ENCODE peak calls at places on chromosomes 3 and 15, in seven cellular contexts. One of them, this sample, is unnamed.

GRCh38 chr3:48989126-48989795 is 780 bp upstream of the P4HTM start:
- DNase-seq in brain microvascular endothelial cell: no peak
- DNase-seq in progenitor cell of endocrine pancreas: no peak
- DNase-seq in GM20000: no peak
- DNase-seq in heart left ventricle: no peak
- DNase-seq in HCT116: no peak
- DNase-seq in HFF-Myc: no peak
- DNase-seq in this sample: no peak

GRCh38 chr3:29465836-29466235 is 185.0 kb downstream of the RBMS3 start:
- DNase-seq in HCT116: no peak
- DNase-seq in progenitor cell of endocrine pancreas: no peak
- DNase-seq in brain microvascular endothelial cell: peak
- DNase-seq in heart left ventricle: no peak
- DNase-seq in HFF-Myc: no peak
- DNase-seq in GM20000: no peak
- DNase-seq in this sample: no peak

GRCh38 chr15:65355173-65355982 is 22.4 kb downstream of the IGDCC3 start:
- DNase-seq in HFF-Myc: no peak
- DNase-seq in GM20000: no peak
- DNase-seq in progenitor cell of endocrine pancreas: no peak
- DNase-seq in heart left ventricle: no peak
- DNase-seq in brain microvascular endothelial cell: no peak
- DNase-seq in HCT116: no peak
- DNase-seq in this sample: no peak

GRCh38 chr15:89244512-89244869 is 712 bp downstream of the FANCI start:
- DNase-seq in GM20000: no peak
- DNase-seq in brain microvascular endothelial cell: no peak
- DNase-seq in HCT116: no peak
- DNase-seq in progenitor cell of endocrine pancreas: no peak
- DNase-seq in HFF-Myc: no peak
- DNase-seq in heart left ventricle: no peak
- DNase-seq in this sample: no peak

GRCh38 chr3:61331937-61332590 is 80.8 kb upstream of the FHIT start:
- DNase-seq in GM20000: no peak
- DNase-seq in heart left ventricle: no peak
- DNase-seq in HFF-Myc: no peak
- DNase-seq in HCT116: no peak
- DNase-seq in brain microvascular endothelial cell: no peak
- DNase-seq in progenitor cell of endocrine pancreas: no peak
- DNase-seq in this sample: no peak

GRCh38 chr15:66751579-66751978 is 49.5 kb downstream of the SMAD6 start:
- DNase-seq in HCT116: peak
- DNase-seq in HFF-Myc: no peak
- DNase-seq in heart left ventricle: no peak
- DNase-seq in progenitor cell of endocrine pancreas: no peak
- DNase-seq in GM20000: no peak
- DNase-seq in brain microvascular endothelial cell: no peak
- DNase-seq in this sample: peak

GRCh38 chr3:193617628-193618027 is 24.6 kb downstream of the OPA1 start:
- DNase-seq in GM20000: no peak
- DNase-seq in progenitor cell of endocrine pancreas: no peak
- DNase-seq in heart left ventricle: no peak
- DNase-seq in brain microvascular endothelial cell: no peak
- DNase-seq in HFF-Myc: no peak
- DNase-seq in HCT116: no peak
- DNase-seq in this sample: no peak

GRCh38 chr3:152591448-152592003 is 243.4 kb upstream of the P2RY1 start:
- DNase-seq in progenitor cell of endocrine pancreas: no peak
- DNase-seq in HCT116: no peak
- DNase-seq in GM20000: no peak
- DNase-seq in brain microvascular endothelial cell: no peak
- DNase-seq in HFF-Myc: no peak
- DNase-seq in heart left ventricle: no peak
- DNase-seq in this sample: no peak

GRCh38 chr15:75727851-75728715 is 15.4 kb upstream of the CSPG4 start:
- DNase-seq in heart left ventricle: peak
- DNase-seq in HCT116: peak
- DNase-seq in progenitor cell of endocrine pancreas: no peak
- DNase-seq in GM20000: no peak
- DNase-seq in HFF-Myc: no peak
- DNase-seq in brain microvascular endothelial cell: no peak
- DNase-seq in this sample: peak

GRCh38 chr3:98969295-98969694 is 67.8 kb upstream of the DCBLD2 start:
- DNase-seq in heart left ventricle: no peak
- DNase-seq in HCT116: no peak
- DNase-seq in brain microvascular endothelial cell: no peak
- DNase-seq in HFF-Myc: no peak
- DNase-seq in progenitor cell of endocrine pancreas: no peak
- DNase-seq in GM20000: no peak
- DNase-seq in this sample: no peak

GRCh38 chr3:74287557-74287956 is 326.9 kb downstream of the CNTN3 start:
- DNase-seq in heart left ventricle: no peak
- DNase-seq in GM20000: no peak
- DNase-seq in HFF-Myc: no peak
- DNase-seq in progenitor cell of endocrine pancreas: no peak
- DNase-seq in HCT116: no peak
- DNase-seq in brain microvascular endothelial cell: no peak
- DNase-seq in this sample: no peak

GRCh38 chr15:37134699-37135131 is 34.4 kb upstream of the MEIS2 start:
- DNase-seq in GM20000: no peak
- DNase-seq in HCT116: peak
- DNase-seq in HFF-Myc: no peak
- DNase-seq in brain microvascular endothelial cell: peak
- DNase-seq in heart left ventricle: no peak
- DNase-seq in progenitor cell of endocrine pancreas: no peak
- DNase-seq in this sample: peak

GRCh38 chr3:72722930-72723726 is 125.1 kb downstream of the SHQ1 start:
- DNase-seq in progenitor cell of endocrine pancreas: no peak
- DNase-seq in heart left ventricle: no peak
- DNase-seq in HFF-Myc: no peak
- DNase-seq in GM20000: peak
- DNase-seq in HCT116: no peak
- DNase-seq in brain microvascular endothelial cell: peak
- DNase-seq in this sample: no peak

GRCh38 chr3:39166134-39166710 is 12.8 kb upstream of the CSRNP1 start:
- DNase-seq in HCT116: no peak
- DNase-seq in GM20000: no peak
- DNase-seq in progenitor cell of endocrine pancreas: no peak
- DNase-seq in heart left ventricle: no peak
- DNase-seq in HFF-Myc: peak
- DNase-seq in brain microvascular endothelial cell: peak
- DNase-seq in this sample: no peak

GRCh38 chr15:73051811-73052678 is at the start of gene NEO1:
- DNase-seq in HCT116: peak
- DNase-seq in brain microvascular endothelial cell: peak
- DNase-seq in heart left ventricle: peak
- DNase-seq in GM20000: peak
- DNase-seq in HFF-Myc: no peak
- DNase-seq in progenitor cell of endocrine pancreas: peak
- DNase-seq in this sample: peak

GRCh38 chr3:43248194-43248593 is 38.1 kb upstream of the SNRK start:
- DNase-seq in heart left ventricle: no peak
- DNase-seq in HCT116: no peak
- DNase-seq in HFF-Myc: no peak
- DNase-seq in brain microvascular endothelial cell: peak
- DNase-seq in progenitor cell of endocrine pancreas: no peak
- DNase-seq in GM20000: no peak
- DNase-seq in this sample: no peak

GRCh38 chr3:37863949-37864822 is 2.5 kb downstream of the CTDSPL start:
- DNase-seq in HCT116: no peak
- DNase-seq in GM20000: no peak
- DNase-seq in heart left ventricle: no peak
- DNase-seq in brain microvascular endothelial cell: no peak
- DNase-seq in HFF-Myc: no peak
- DNase-seq in progenitor cell of endocrine pancreas: no peak
- DNase-seq in this sample: no peak

GRCh38 chr3:183306798-183307671 is 54.0 kb downstream of the B3GNT5 start:
- DNase-seq in progenitor cell of endocrine pancreas: no peak
- DNase-seq in GM20000: peak
- DNase-seq in brain microvascular endothelial cell: peak
- DNase-seq in heart left ventricle: peak
- DNase-seq in HCT116: no peak
- DNase-seq in HFF-Myc: no peak
- DNase-seq in this sample: peak

GRCh38 chr3:5187920-5188418 is 462 bp downstream of the EDEM1 start:
- DNase-seq in heart left ventricle: peak
- DNase-seq in GM20000: peak
- DNase-seq in HCT116: no peak
- DNase-seq in brain microvascular endothelial cell: no peak
- DNase-seq in HFF-Myc: no peak
- DNase-seq in progenitor cell of endocrine pancreas: peak
- DNase-seq in this sample: peak

GRCh38 chr3:188775412-188775811 is 396.4 kb upstream of the TPRG1 start:
- DNase-seq in progenitor cell of endocrine pancreas: no peak
- DNase-seq in HFF-Myc: no peak
- DNase-seq in heart left ventricle: no peak
- DNase-seq in HCT116: no peak
- DNase-seq in brain microvascular endothelial cell: no peak
- DNase-seq in GM20000: no peak
- DNase-seq in this sample: no peak

GRCh38 chr3:133408366-133408765 is 8.5 kb downstream of the BFSP2 start:
- DNase-seq in heart left ventricle: no peak
- DNase-seq in brain microvascular endothelial cell: peak
- DNase-seq in GM20000: no peak
- DNase-seq in HCT116: no peak
- DNase-seq in HFF-Myc: no peak
- DNase-seq in progenitor cell of endocrine pancreas: no peak
- DNase-seq in this sample: no peak
- TF ChIP-seq CTCF in heart left ventricle: no peak
- TF ChIP-seq CTCF in brain microvascular endothelial cell: no peak
- TF ChIP-seq CTCF in GM20000: no peak
- TF ChIP-seq CTCF in HCT116: no peak
- TF ChIP-seq CTCF in HFF-Myc: no peak
- TF ChIP-seq CTCF in progenitor cell of endocrine pancreas: no peak
- TF ChIP-seq CTCF in this sample: no peak

GRCh38 chr3:181689546-181689945 is 22.2 kb upstream of the SOX2 start:
- DNase-seq in GM20000: no peak
- DNase-seq in HFF-Myc: no peak
- DNase-seq in heart left ventricle: no peak
- DNase-seq in HCT116: no peak
- DNase-seq in progenitor cell of endocrine pancreas: no peak
- DNase-seq in brain microvascular endothelial cell: no peak
- DNase-seq in this sample: no peak
- TF ChIP-seq CTCF in GM20000: no peak
- TF ChIP-seq CTCF in HFF-Myc: no peak
- TF ChIP-seq CTCF in heart left ventricle: no peak
- TF ChIP-seq CTCF in HCT116: no peak
- TF ChIP-seq CTCF in progenitor cell of endocrine pancreas: no peak
- TF ChIP-seq CTCF in brain microvascular endothelial cell: no peak
- TF ChIP-seq CTCF in this sample: no peak

GRCh38 chr3:13104511-13104910 is 31.3 kb upstream of the IQSEC1 start:
- DNase-seq in GM20000: no peak
- DNase-seq in heart left ventricle: peak
- DNase-seq in brain microvascular endothelial cell: no peak
- DNase-seq in HCT116: no peak
- DNase-seq in HFF-Myc: no peak
- DNase-seq in progenitor cell of endocrine pancreas: no peak
- DNase-seq in this sample: no peak

GRCh38 chr3:13106308-13106970 is 33.2 kb upstream of the IQSEC1 start:
- DNase-seq in HFF-Myc: no peak
- DNase-seq in GM20000: no peak
- DNase-seq in brain microvascular endothelial cell: peak
- DNase-seq in heart left ventricle: no peak
- DNase-seq in progenitor cell of endocrine pancreas: no peak
- DNase-seq in HCT116: no peak
- DNase-seq in this sample: no peak

GRCh38 chr3:13105181-13105580 is 32.0 kb upstream of the IQSEC1 start:
- DNase-seq in brain microvascular endothelial cell: no peak
- DNase-seq in GM20000: no peak
- DNase-seq in HCT116: no peak
- DNase-seq in HFF-Myc: no peak
- DNase-seq in progenitor cell of endocrine pancreas: no peak
- DNase-seq in heart left ventricle: peak
- DNase-seq in this sample: peak

GRCh38 chr3:13107661-13108060 is 34.4 kb upstream of the IQSEC1 start:
- DNase-seq in brain microvascular endothelial cell: no peak
- DNase-seq in HFF-Myc: no peak
- DNase-seq in progenitor cell of endocrine pancreas: no peak
- DNase-seq in heart left ventricle: peak
- DNase-seq in HCT116: no peak
- DNase-seq in GM20000: no peak
- DNase-seq in this sample: no peak

GRCh38 chr3:13105851-13106250 is 32.6 kb upstream of the IQSEC1 start:
- DNase-seq in progenitor cell of endocrine pancreas: no peak
- DNase-seq in GM20000: no peak
- DNase-seq in brain microvascular endothelial cell: no peak
- DNase-seq in HCT116: no peak
- DNase-seq in heart left ventricle: peak
- DNase-seq in HFF-Myc: no peak
- DNase-seq in this sample: no peak
- TF ChIP-seq CTCF in progenitor cell of endocrine pancreas: no peak
- TF ChIP-seq CTCF in GM20000: no peak
- TF ChIP-seq CTCF in brain microvascular endothelial cell: peak
- TF ChIP-seq CTCF in HCT116: no peak
- TF ChIP-seq CTCF in heart left ventricle: no peak
- TF ChIP-seq CTCF in HFF-Myc: no peak
- TF ChIP-seq CTCF in this sample: no peak

GRCh38 chr3:69791919-69792399 is 52.7 kb downstream of the MITF start:
- DNase-seq in HCT116: no peak
- DNase-seq in brain microvascular endothelial cell: peak
- DNase-seq in HFF-Myc: no peak
- DNase-seq in progenitor cell of endocrine pancreas: no peak
- DNase-seq in heart left ventricle: no peak
- DNase-seq in GM20000: no peak
- DNase-seq in this sample: no peak
- TF ChIP-seq CTCF in HCT116: no peak
- TF ChIP-seq CTCF in brain microvascular endothelial cell: peak
- TF ChIP-seq CTCF in HFF-Myc: peak
- TF ChIP-seq CTCF in progenitor cell of endocrine pancreas: peak
- TF ChIP-seq CTCF in heart left ventricle: peak
- TF ChIP-seq CTCF in GM20000: no peak
- TF ChIP-seq CTCF in this sample: peak

GRCh38 chr3:25495304-25495703 is 67.2 kb downstream of the RARB start:
- DNase-seq in brain microvascular endothelial cell: no peak
- DNase-seq in GM20000: no peak
- DNase-seq in progenitor cell of endocrine pancreas: no peak
- DNase-seq in HCT116: no peak
- DNase-seq in heart left ventricle: no peak
- DNase-seq in HFF-Myc: no peak
- DNase-seq in this sample: no peak

GRCh38 chr3:25493786-25494185 is 65.7 kb downstream of the RARB start:
- DNase-seq in brain microvascular endothelial cell: peak
- DNase-seq in HFF-Myc: no peak
- DNase-seq in heart left ventricle: no peak
- DNase-seq in HCT116: no peak
- DNase-seq in GM20000: no peak
- DNase-seq in progenitor cell of endocrine pancreas: no peak
- DNase-seq in this sample: no peak

GRCh38 chr3:25495726-25496125 is 67.7 kb downstream of the RARB start:
- DNase-seq in heart left ventricle: no peak
- DNase-seq in GM20000: no peak
- DNase-seq in progenitor cell of endocrine pancreas: no peak
- DNase-seq in brain microvascular endothelial cell: no peak
- DNase-seq in HCT116: no peak
- DNase-seq in HFF-Myc: no peak
- DNase-seq in this sample: no peak

GRCh38 chr3:25489858-25490591 is 62.0 kb downstream of the RARB start:
- DNase-seq in brain microvascular endothelial cell: no peak
- DNase-seq in progenitor cell of endocrine pancreas: no peak
- DNase-seq in GM20000: no peak
- DNase-seq in heart left ventricle: no peak
- DNase-seq in HCT116: no peak
- DNase-seq in HFF-Myc: no peak
- DNase-seq in this sample: no peak

GRCh38 chr3:25493246-25493645 is 65.2 kb downstream of the RARB start:
- DNase-seq in heart left ventricle: no peak
- DNase-seq in HFF-Myc: no peak
- DNase-seq in HCT116: no peak
- DNase-seq in GM20000: no peak
- DNase-seq in progenitor cell of endocrine pancreas: no peak
- DNase-seq in brain microvascular endothelial cell: peak
- DNase-seq in this sample: no peak
- TF ChIP-seq CTCF in heart left ventricle: no peak
- TF ChIP-seq CTCF in HFF-Myc: no peak
- TF ChIP-seq CTCF in HCT116: no peak
- TF ChIP-seq CTCF in GM20000: no peak
- TF ChIP-seq CTCF in progenitor cell of endocrine pancreas: no peak
- TF ChIP-seq CTCF in brain microvascular endothelial cell: peak
- TF ChIP-seq CTCF in this sample: no peak